ENCODE peak calls at places on chromosomes 2 and 18, in four cellular contexts. Y is colonic mucosa, B is hippocampal formation, Z is nephron progenitor cell. C is an unnamed sample.

GRCh38 chr18:32389868-32390267 is 80.8 kb downstream of the GAREM1 start:
- DNase-seq in Z (no peak), B (no peak), Y (peak), C (no peak)

GRCh38 chr2:9380702-9381628 is 42.4 kb downstream of the ITGB1BP1 start:
- DNase-seq in Z (no peak), B (no peak), Y (peak), C (no peak)

GRCh38 chr2:240627736-240628506 is 2.6 kb downstream of the GPR35 start:
- DNase-seq in Y (no peak), Z (no peak), B (no peak), C (peak)

GRCh38 chr2:138423745-138424144 is 77.8 kb upstream of the SPOPL start:
- DNase-seq in Y (no peak), Z (no peak), B (no peak), C (no peak)

GRCh38 chr18:60838677-60839076 is 466.1 kb upstream of the MC4R start:
- DNase-seq in B (no peak), Z (no peak), Y (no peak), C (no peak)

GRCh38 chr2:229970406-229970805 is 48.1 kb downstream of the FBXO36 start:
- DNase-seq in Z (no peak), Y (no peak), B (no peak), C (no peak)

GRCh38 chr2:207046642-207047213 is 107.4 kb downstream of the CPO start:
- DNase-seq in B (no peak), Y (no peak), Z (no peak), C (no peak)

GRCh38 chr2:58907644-58908043 is 666.5 kb upstream of the FANCL start:
- DNase-seq in B (no peak), Z (no peak), Y (no peak), C (no peak)

GRCh38 chr2:190575263-190575662 is 40.7 kb upstream of the NEMP2 start:
- DNase-seq in Z (no peak), Y (no peak), B (no peak), C (no peak)

GRCh38 chr2:18473241-18473841 is 87.1 kb downstream of the RDH14 start:
- DNase-seq in Z (no peak), Y (no peak), B (no peak), C (no peak)

GRCh38 chr2:197310940-197311485 is 433 bp upstream of the ANKRD44 start:
- DNase-seq in Y (no peak), B (no peak), Z (no peak), C (no peak)

GRCh38 chr2:67797801-67798535 is 264.8 kb downstream of the C1D start:
- DNase-seq in B (no peak), Y (no peak), Z (no peak), C (no peak)

GRCh38 chr2:119846021-119846420 is 86.3 kb downstream of the PTPN4 start:
- DNase-seq in Z (no peak), Y (no peak), B (no peak), C (no peak)

GRCh38 chr2:202932425-202933138 is 20.5 kb downstream of the CARF start:
- DNase-seq in B (no peak), Z (no peak), Y (no peak), C (no peak)

GRCh38 chr2:195535911-195536522 is 121.0 kb upstream of the SLC39A10 start:
- DNase-seq in Z (no peak), B (no peak), Y (peak), C (no peak)

GRCh38 chr18:48072428-48073204 is 142.2 kb upstream of the SMAD2 start:
- DNase-seq in Y (no peak), B (no peak), Z (no peak), C (peak)

GRCh38 chr2:189336276-189336975 is 104.8 kb upstream of the WDR75 start:
- DNase-seq in Y (no peak), Z (no peak), B (no peak), C (no peak)

GRCh38 chr2:20796374-20796791 is 26.5 kb downstream of the LDAH start:
- DNase-seq in Z (no peak), B (no peak), Y (no peak), C (no peak)

GRCh38 chr2:190407246-190407661 is 901 bp upstream of the MFSD6 start:
- DNase-seq in Y (no peak), B (no peak), Z (no peak), C (no peak)

GRCh38 chr2:234368861-234369261 is 128.0 kb downstream of the ARL4C start:
- DNase-seq in Y (no peak), B (no peak), Z (no peak), C (peak)

GRCh38 chr18:22283397-22283796 is 114.0 kb downstream of the GATA6 start:
- DNase-seq in Z (no peak), Y (no peak), B (no peak), C (no peak)

GRCh38 chr2:8515864-8516533 is 165.9 kb upstream of the ID2 start:
- DNase-seq in Z (no peak), Y (no peak), B (no peak), C (no peak)

GRCh38 chr2:71395471-71395870 is 57.9 kb upstream of the DYSF start:
- DNase-seq in Y (no peak), B (no peak), Z (no peak), C (no peak)

GRCh38 chr2:64941751-64942150 is 47.4 kb upstream of the SLC1A4 start:
- DNase-seq in B (no peak), Z (no peak), Y (no peak), C (no peak)

C was measured in H7.